ENCODE peak calls at places on chromosomes 1 and 21, in six cellular contexts. O is tibial artery, T is breast epithelium, V is A549, Z is psoas muscle, K is suprapubic skin. Q is an unnamed sample.

GRCh38 chr21:25457411-25457810 is 149.9 kb downstream of the MRPL39 start:
- DNase-seq in K (no peak), T (no peak), O (no peak), Z (no peak), V (no peak), Q (no peak)

GRCh38 chr21:42062543-42063022 is 8.5 kb upstream of the UMODL1 start:
- DNase-seq in V (no peak), Z (no peak), O (no peak), K (no peak), T (peak; percentile 59), Q (no peak)

GRCh38 chr1:7953850-7954609 is 7.5 kb upstream of the PARK7 start:
- DNase-seq in O (peak; percentile 97), K (peak; percentile 96), V (peak; percentile 76), T (peak; percentile 91), Z (peak; percentile 97), Q (peak; percentile 98)

GRCh38 chr21:28959367-28960099 is 33.1 kb downstream of the LTN1 start:
- DNase-seq in K (no peak), Z (no peak), V (peak; percentile 8), O (no peak), T (no peak), Q (no peak)

GRCh38 chr1:6612641-6613360 is 730 bp upstream of the PHF13 start:
- DNase-seq in K (peak; percentile 81), O (peak; percentile 80), T (peak; percentile 65), V (no peak), Z (peak; percentile 61), Q (peak; percentile 84)

GRCh38 chr1:2050482-2050792 is 226 bp downstream of the PRKCZ start:
- DNase-seq in K (no peak), O (no peak), T (no peak), Z (no peak), V (no peak), Q (no peak)

GRCh38 chr1:221634606-221635005 is 107.3 kb downstream of the DUSP10 start:
- DNase-seq in K (no peak), O (no peak), Z (no peak), V (no peak), T (no peak), Q (no peak)

GRCh38 chr1:198359024-198359653 is 181.3 kb downstream of the ATP6V1G3 start:
- DNase-seq in Z (no peak), T (no peak), V (no peak), O (no peak), K (no peak), Q (no peak)

GRCh38 chr1:117638759-117639158 is 32.9 kb downstream of the TENT5C start:
- DNase-seq in T (no peak), Z (no peak), O (no peak), V (no peak), K (no peak), Q (no peak)

GRCh38 chr1:15531003-15531402 is 4.4 kb downstream of the DNAJC16 start:
- DNase-seq in T (no peak), V (no peak), K (no peak), O (no peak), Z (no peak), Q (no peak)

GRCh38 chr1:29864431-29865022 is 628.2 kb downstream of the PTPRU start:
- DNase-seq in T (no peak), Z (no peak), V (no peak), K (no peak), O (no peak), Q (no peak)

GRCh38 chr1:216111842-216112241 is 311.4 kb downstream of the USH2A start:
- DNase-seq in Z (no peak), K (no peak), O (no peak), T (no peak), V (no peak), Q (no peak)

GRCh38 chr1:110011527-110012041 is 22.8 kb upstream of the STRIP1 start:
- DNase-seq in K (no peak), O (no peak), Z (no peak), T (no peak), V (peak; percentile 56), Q (no peak)

GRCh38 chr1:71273326-71273725 is 192.5 kb upstream of the ZRANB2 start:
- DNase-seq in Z (no peak), T (no peak), O (no peak), K (no peak), V (no peak), Q (no peak)

GRCh38 chr1:100253552-100253951 is 3.9 kb upstream of the DBT start:
- DNase-seq in O (no peak), V (no peak), K (no peak), T (no peak), Z (no peak), Q (no peak)

GRCh38 chr1:154304664-154305337 is 16.1 kb upstream of the AQP10 start:
- DNase-seq in O (no peak), V (no peak), T (no peak), Z (no peak), K (no peak), Q (no peak)

GRCh38 chr1:233252436-233252835 is 43.1 kb downstream of the PCNX2 start:
- DNase-seq in T (peak; percentile 24), Z (no peak), V (no peak), K (no peak), O (no peak), Q (no peak)

GRCh38 chr1:18807334-18808063 is 52.0 kb downstream of the TAS1R2 start:
- DNase-seq in K (no peak), Z (no peak), T (no peak), O (no peak), V (no peak), Q (no peak)

GRCh38 chr21:46667191-46667734 is 31.8 kb downstream of the PRMT2 start:
- DNase-seq in Z (no peak), V (no peak), T (no peak), O (no peak), K (no peak), Q (no peak)

DNA sequence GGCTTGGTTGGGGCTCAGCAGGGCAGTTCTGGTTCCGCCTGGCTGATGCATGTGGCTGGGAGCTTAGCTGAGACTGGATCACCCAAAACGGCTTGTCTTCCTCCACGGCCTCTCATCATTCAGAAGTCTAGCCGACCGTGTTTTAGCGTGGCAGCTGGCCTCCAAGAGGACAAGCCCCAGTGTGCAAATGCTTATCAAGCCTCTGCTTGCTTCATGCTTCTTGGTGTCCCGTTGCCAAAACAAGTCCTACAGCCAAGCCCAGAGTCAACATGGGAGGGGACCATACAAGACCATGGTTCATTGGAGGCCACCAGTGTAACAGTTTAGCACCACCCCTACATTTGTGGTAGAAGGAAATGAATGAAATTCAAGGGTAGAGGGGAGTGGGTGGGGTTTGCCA is 10.5 kb upstream of the KDF1 start:
- DNase-seq in K (no peak), O (no peak), Z (no peak), V (no peak), T (no peak), Q (no peak)
- H3K4me3 ChIP-seq in K (no peak overlapping the region), O (no peak overlapping the region), Z (no peak overlapping the region), V (no peak overlapping the region), T (no peak overlapping the region), Q (no peak overlapping the region)

GRCh38 chr1:200372885-200373181 is 37.0 kb downstream of the ZNF281 start:
- DNase-seq in O (no peak), T (no peak), Z (no peak), V (no peak), K (no peak), Q (no peak)
- H3K4me1 ChIP-seq in O (no peaks in the 10 kb centered on the region), T (no peaks in the 10 kb centered on the region), Z (no peaks in the 10 kb centered on the region), V (peaks cover 94% of the 10 kb centered on the region), K (no peaks in the 10 kb centered on the region), Q (no peaks in the 10 kb centered on the region)

GRCh38 chr1:17575786-17576584 is 36.5 kb downstream of the ARHGEF10L start:
- DNase-seq in T (no peak), V (no peak), Z (no peak), K (no peak), O (no peak), Q (no peak)

GRCh38 chr1:17573518-17574041 is 34.1 kb downstream of the ARHGEF10L start:
- DNase-seq in V (no peak), K (no peak), Z (no peak), O (no peak), T (no peak), Q (no peak)

GRCh38 chr1:17577907-17578297 is 38.4 kb downstream of the ARHGEF10L start:
- DNase-seq in V (no peak), K (no peak), O (no peak), Z (no peak), T (no peak), Q (no peak)

GRCh38 chr1:17572264-17572985 is 32.9 kb downstream of the ARHGEF10L start:
- DNase-seq in V (no peak), K (no peak), T (no peak), Z (no peak), O (no peak), Q (no peak)

DNA sequence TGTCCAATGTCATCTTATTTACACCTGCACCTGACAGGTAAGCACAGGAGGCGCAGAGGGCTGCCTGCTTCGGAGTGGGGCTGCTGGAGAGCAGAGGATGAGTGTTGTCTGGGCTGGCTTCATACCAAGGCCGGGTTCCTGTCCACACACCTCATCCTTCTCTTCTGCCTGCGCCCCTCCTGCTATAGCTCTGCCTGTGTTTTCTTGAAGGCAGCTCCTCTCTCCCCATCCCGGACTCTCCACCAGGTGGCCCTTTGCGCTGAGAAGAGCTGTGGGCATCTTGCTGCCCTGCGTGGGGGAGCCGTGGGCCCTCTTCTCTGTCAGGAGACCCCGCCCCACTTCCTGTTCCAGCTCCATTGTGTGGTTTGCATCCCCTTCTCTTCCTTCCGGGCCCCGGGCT is 35.0 kb downstream of the ARHGEF10L start:
- DNase-seq in T (no peak), V (no peak), K (no peak), Z (no peak), O (no peak), Q (no peak)
- TF ChIP-seq CTCF in T (no peak), V (no peak), K (no peak), Z (peak; percentile 5), O (peak; percentile 49), Q (no peak)

GRCh38 chr1:156804026-156804425 is 12.6 kb downstream of the SH2D2A start:
- DNase-seq in T (no peak), O (peak; percentile 27), Z (no peak), V (no peak), K (no peak), Q (no peak)

GRCh38 chr1:156803086-156803851 is 13.4 kb downstream of the SH2D2A start:
- DNase-seq in V (no peak), T (no peak), O (peak; percentile 61), Z (no peak), K (no peak), Q (no peak)

GRCh38 chr1:156802421-156802820 is 14.2 kb downstream of the SH2D2A start:
- DNase-seq in O (no peak), T (no peak), Z (no peak), V (no peak), K (no peak), Q (no peak)

GRCh38 chr1:156804572-156805243 is 11.9 kb downstream of the SH2D2A start:
- DNase-seq in V (no peak), K (no peak), O (peak; percentile 62), Z (no peak), T (no peak), Q (no peak)

DNA sequence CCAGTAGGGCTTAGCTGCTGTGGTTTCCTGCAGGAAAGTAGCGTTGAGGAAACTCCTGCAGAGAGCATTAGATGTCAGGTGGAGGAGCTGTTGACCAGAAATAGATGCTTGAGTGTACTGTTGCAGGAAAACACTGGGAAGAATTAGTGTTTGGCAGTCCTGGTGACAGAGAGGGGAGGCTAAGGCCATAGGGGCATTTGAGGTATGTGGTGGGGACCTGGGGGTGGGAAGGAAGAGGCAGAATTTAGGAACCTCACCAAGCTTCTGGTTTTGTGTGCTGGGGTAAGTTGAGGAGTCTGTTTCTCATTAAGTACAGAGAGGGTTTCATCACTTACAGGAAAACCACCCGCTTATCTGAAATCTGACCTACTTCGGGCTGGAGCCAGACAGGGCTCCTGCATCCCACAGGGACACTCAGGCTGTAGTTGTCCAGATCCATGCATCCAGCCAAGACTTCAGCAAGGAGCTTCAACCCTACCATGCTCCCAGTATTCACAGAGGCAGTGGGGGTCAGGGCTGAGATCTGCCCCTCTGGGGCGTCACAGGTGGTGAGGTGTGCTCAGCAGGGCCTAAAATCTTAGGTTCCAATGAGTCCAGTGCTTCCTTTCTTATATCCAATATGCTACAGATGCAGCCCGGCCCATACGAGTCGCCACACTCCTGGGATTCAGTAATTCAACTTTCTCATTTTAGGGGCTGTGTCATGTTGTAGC is 15.1 kb downstream of the SH2D2A start:
- DNase-seq in T (peak; percentile 34), O (no peak), K (no peak), V (no peak), Z (peak; percentile 41), Q (no peak)
- H3K4me3 ChIP-seq in T (no peak overlapping the region), O (no peak overlapping the region), K (no peak overlapping the region), V (no peak overlapping the region), Z (no peak overlapping the region), Q (no peak overlapping the region)

Q was measured in sigmoid colon.